ENCODE peak calls at places on chromosomes 1 and 21, in five cellular contexts. One of them, this sample, is unnamed.

GRCh38 chr1:185699874-185700273 is 34.3 kb upstream of the HMCN1 start:
- DNase-seq in activated T-cell treated with anti-CD3 and anti-CD28 coated beads for 1 hour: no peak
- DNase-seq in CD8-positive, alpha-beta memory T cell: no peak
- DNase-seq in anterior cingulate cortex: no peak
- DNase-seq in GM23248: no peak
- DNase-seq in this sample: no peak

GRCh38 chr1:90391116-90391515 is 326.0 kb downstream of the BARHL2 start:
- DNase-seq in activated T-cell treated with anti-CD3 and anti-CD28 coated beads for 1 hour: no peak
- DNase-seq in CD8-positive, alpha-beta memory T cell: no peak
- DNase-seq in anterior cingulate cortex: no peak
- DNase-seq in GM23248: no peak
- DNase-seq in this sample: no peak

GRCh38 chr21:34126269-34126668 is 52.9 kb downstream of the MRPS6 start:
- DNase-seq in activated T-cell treated with anti-CD3 and anti-CD28 coated beads for 1 hour: no peak
- DNase-seq in CD8-positive, alpha-beta memory T cell: no peak
- DNase-seq in anterior cingulate cortex: peak
- DNase-seq in GM23248: peak
- DNase-seq in this sample: no peak

GRCh38 chr1:171718848-171719247 is 23.0 kb downstream of the VAMP4 start:
- DNase-seq in activated T-cell treated with anti-CD3 and anti-CD28 coated beads for 1 hour: no peak
- DNase-seq in CD8-positive, alpha-beta memory T cell: no peak
- DNase-seq in anterior cingulate cortex: no peak
- DNase-seq in GM23248: no peak
- DNase-seq in this sample: no peak

GRCh38 chr1:22121421-22121911 is 21.4 kb downstream of the WNT4 start:
- DNase-seq in activated T-cell treated with anti-CD3 and anti-CD28 coated beads for 1 hour: no peak
- DNase-seq in CD8-positive, alpha-beta memory T cell: no peak
- DNase-seq in anterior cingulate cortex: no peak
- DNase-seq in GM23248: no peak
- DNase-seq in this sample: no peak

GRCh38 chr1:109240158-109241152 is 8.9 kb upstream of the CELSR2 start:
- DNase-seq in activated T-cell treated with anti-CD3 and anti-CD28 coated beads for 1 hour: no peak
- DNase-seq in CD8-positive, alpha-beta memory T cell: no peak
- DNase-seq in anterior cingulate cortex: peak
- DNase-seq in GM23248: peak
- DNase-seq in this sample: no peak

GRCh38 chr1:28602536-28603439 is 10.7 kb downstream of the RAB42 start:
- DNase-seq in activated T-cell treated with anti-CD3 and anti-CD28 coated beads for 1 hour: no peak
- DNase-seq in CD8-positive, alpha-beta memory T cell: peak
- DNase-seq in anterior cingulate cortex: peak
- DNase-seq in GM23248: peak
- DNase-seq in this sample: peak

GRCh38 chr1:33314371-33314893 is 6.5 kb downstream of the A3GALT2 start:
- DNase-seq in activated T-cell treated with anti-CD3 and anti-CD28 coated beads for 1 hour: no peak
- DNase-seq in CD8-positive, alpha-beta memory T cell: no peak
- DNase-seq in anterior cingulate cortex: no peak
- DNase-seq in GM23248: no peak
- DNase-seq in this sample: no peak